ENCODE peak calls at places on chromosomes 5 and 9, in five cellular contexts. L, Q, E, M and N are unnamed samples.

GRCh38 chr5:163379298-163380155 is 57.9 kb upstream of the CCNG1 start:
- DNase-seq in L (no peak), Q (peak; percentile 80), E (no peak), M (no peak), N (peak; percentile 82)

GRCh38 chr9:88932766-88933165 is 58.5 kb upstream of the S1PR3 start:
- DNase-seq in L (no peak), Q (no peak), E (no peak), M (no peak), N (no peak)

GRCh38 chr9:27198175-27198574 is 89.2 kb downstream of the TEK start:
- DNase-seq in L (no peak), Q (peak; percentile 38), E (no peak), M (peak; percentile 23), N (no peak)

GRCh38 chr5:133883916-133884315 is 84.5 kb downstream of the C5orf15 start:
- DNase-seq in L (no peak), Q (no peak), E (no peak), M (no peak), N (no peak)

GRCh38 chr9:87829756-87830155 is 52.9 kb upstream of the SPATA31E1 start:
- DNase-seq in L (no peak), Q (no peak), E (no peak), M (no peak), N (no peak)

GRCh38 chr9:64773491-64773931 is 511.5 kb downstream of the FOXD4L5 start:
- DNase-seq in L (peak; percentile 36), Q (no peak), E (peak; percentile 6), M (no peak), N (peak; percentile 3)

GRCh38 chr5:60487885-60488425 is 212.0 kb downstream of the DEPDC1B start:
- DNase-seq in L (no peak), Q (no peak), E (no peak), M (no peak), N (peak; percentile 51)

GRCh38 chr5:112548246-112548982 is 129.3 kb upstream of the EPB41L4A start:
- DNase-seq in L (no peak), Q (peak; percentile 83), E (no peak), M (no peak), N (peak; percentile 93)

GRCh38 chr9:111599092-111599947 is at the start of gene PTGR1:
- DNase-seq in L (no peak), Q (peak; percentile 89), E (peak; percentile 71), M (peak; percentile 89), N (peak; percentile 92)

GRCh38 chr5:151234476-151235238 is 10.8 kb upstream of the CCDC69 start:
- DNase-seq in L (peak; percentile 85), Q (peak; percentile 41), E (no peak), M (no peak), N (peak; percentile 69)

GRCh38 chr9:112858005-112858404 is 32.7 kb downstream of the SLC46A2 start:
- DNase-seq in L (no peak), Q (no peak), E (no peak), M (no peak), N (no peak)

GRCh38 chr9:9997585-9997984 is 615.2 kb downstream of the PTPRD start:
- DNase-seq in L (no peak), Q (no peak), E (no peak), M (no peak), N (no peak)

GRCh38 chr9:134029248-134030226 is 4.3 kb downstream of the BRD3OS start:
- DNase-seq in L (no peak), Q (no peak), E (no peak), M (no peak), N (no peak)

GRCh38 chr9:72894342-72894741 is 58.5 kb downstream of the ALDH1A1 start:
- DNase-seq in L (no peak), Q (peak; percentile 4), E (peak; percentile 41), M (peak; percentile 82), N (no peak)

GRCh38 chr5:108101816-108102215 is 280.1 kb downstream of the FBXL17 start:
- DNase-seq in L (no peak), Q (no peak), E (no peak), M (peak; percentile 71), N (no peak)

GRCh38 chr9:1152171-1152570 is 102.0 kb downstream of the DMRT2 start:
- DNase-seq in L (no peak), Q (no peak), E (no peak), M (no peak), N (no peak)

GRCh38 chr5:74988273-74988983 is 63.9 kb downstream of the GCNT4 start:
- DNase-seq in L (no peak), Q (no peak), E (no peak), M (no peak), N (no peak)

GRCh38 chr9:89461302-89461701 is 36.6 kb downstream of the SEMA4D start:
- DNase-seq in L (no peak), Q (peak; percentile 83), E (no peak), M (no peak), N (peak; percentile 56)

GRCh38 chr5:113293613-113294340 is 141.0 kb downstream of the TSSK1B start:
- DNase-seq in L (peak; percentile 57), Q (peak; percentile 45), E (no peak), M (peak; percentile 54), N (peak; percentile 60)

GRCh38 chr9:17171309-17172094 is 36.7 kb downstream of the CNTLN start:
- DNase-seq in L (no peak), Q (no peak), E (no peak), M (no peak), N (no peak)

GRCh38 chr5:146130440-146131045 is 25.2 kb upstream of the PLAC8L1 start:
- DNase-seq in L (peak; percentile 68), Q (peak; percentile 53), E (peak; percentile 9), M (peak; percentile 33), N (peak; percentile 48)

GRCh38 chr9:38032266-38032830 is 36.7 kb downstream of the SHB start:
- DNase-seq in L (peak; percentile 40), Q (no peak), E (no peak), M (no peak), N (no peak)

GRCh38 chr5:149237662-149238061 is 34.0 kb upstream of the AFAP1L1 start:
- DNase-seq in L (no peak), Q (no peak), E (no peak), M (peak; percentile 23), N (no peak)

GRCh38 chr9:74773886-74774479 is 113.7 kb downstream of the TRPM6 start:
- DNase-seq in L (peak; percentile 88), Q (peak; percentile 73), E (peak; percentile 62), M (peak; percentile 84), N (peak; percentile 69)

GRCh38 chr9:124934290-124934689 is 6.6 kb downstream of the GOLGA1 start:
- DNase-seq in L (peak; percentile 50), Q (peak; percentile 73), E (no peak), M (no peak), N (peak; percentile 39)

GRCh38 chr5:149439899-149440655 is 61.0 kb upstream of the IL17B start:
- DNase-seq in L (no peak), Q (peak; percentile 47), E (no peak), M (peak; percentile 51), N (peak; percentile 67)

GRCh38 chr5:158877706-158878105 is 222.0 kb downstream of the EBF1 start:
- DNase-seq in L (no peak), Q (no peak), E (no peak), M (no peak), N (no peak)

GRCh38 chr5:158877124-158877581 is 222.6 kb downstream of the EBF1 start:
- DNase-seq in L (peak; percentile 65), Q (no peak), E (no peak), M (no peak), N (no peak)

GRCh38 chr5:158875272-158875679 is 224.4 kb downstream of the EBF1 start:
- DNase-seq in L (peak; percentile 84), Q (peak; percentile 4), E (no peak), M (no peak), N (peak; percentile 30)

GRCh38 chr5:158874814-158875213 is 224.9 kb downstream of the EBF1 start:
- DNase-seq in L (peak; percentile 65), Q (no peak), E (no peak), M (no peak), N (peak; percentile 1)

GRCh38 chr5:158876263-158876942 is 223.3 kb downstream of the EBF1 start:
- DNase-seq in L (peak; percentile 88), Q (no peak), E (no peak), M (no peak), N (no peak)
- H3K9ac ChIP-seq in L (peak overlapping the region; percentile 64), Q (no peak overlapping the region), E (no peak overlapping the region), M (no peak overlapping the region), N (peak overlapping the region; percentile 78)

GRCh38 chr5:56288880-56289601 is 55.9 kb upstream of the ANKRD55 start:
- DNase-seq in L (no peak), Q (no peak), E (no peak), M (no peak), N (no peak)

GRCh38 chr5:56290378-56291057 is 57.4 kb upstream of the ANKRD55 start:
- DNase-seq in L (no peak), Q (no peak), E (no peak), M (no peak), N (peak; percentile 54)

GRCh38 chr5:56289602-56289987 is 56.5 kb upstream of the ANKRD55 start:
- DNase-seq in L (no peak), Q (no peak), E (no peak), M (no peak), N (no peak)

GRCh38 chr5:56286015-56286992 is 53.2 kb upstream of the ANKRD55 start:
- DNase-seq in L (no peak), Q (peak; percentile 72), E (no peak), M (no peak), N (no peak)

GRCh38 chr5:56291058-56291404 is 57.9 kb upstream of the ANKRD55 start:
- DNase-seq in L (no peak), Q (no peak), E (no peak), M (no peak), N (no peak)
- H2AFZ ChIP-seq in L (no peak overlapping the region), Q (no peak overlapping the region), E (no peak overlapping the region), M (no peak overlapping the region), N (no peak overlapping the region)

DNA sequence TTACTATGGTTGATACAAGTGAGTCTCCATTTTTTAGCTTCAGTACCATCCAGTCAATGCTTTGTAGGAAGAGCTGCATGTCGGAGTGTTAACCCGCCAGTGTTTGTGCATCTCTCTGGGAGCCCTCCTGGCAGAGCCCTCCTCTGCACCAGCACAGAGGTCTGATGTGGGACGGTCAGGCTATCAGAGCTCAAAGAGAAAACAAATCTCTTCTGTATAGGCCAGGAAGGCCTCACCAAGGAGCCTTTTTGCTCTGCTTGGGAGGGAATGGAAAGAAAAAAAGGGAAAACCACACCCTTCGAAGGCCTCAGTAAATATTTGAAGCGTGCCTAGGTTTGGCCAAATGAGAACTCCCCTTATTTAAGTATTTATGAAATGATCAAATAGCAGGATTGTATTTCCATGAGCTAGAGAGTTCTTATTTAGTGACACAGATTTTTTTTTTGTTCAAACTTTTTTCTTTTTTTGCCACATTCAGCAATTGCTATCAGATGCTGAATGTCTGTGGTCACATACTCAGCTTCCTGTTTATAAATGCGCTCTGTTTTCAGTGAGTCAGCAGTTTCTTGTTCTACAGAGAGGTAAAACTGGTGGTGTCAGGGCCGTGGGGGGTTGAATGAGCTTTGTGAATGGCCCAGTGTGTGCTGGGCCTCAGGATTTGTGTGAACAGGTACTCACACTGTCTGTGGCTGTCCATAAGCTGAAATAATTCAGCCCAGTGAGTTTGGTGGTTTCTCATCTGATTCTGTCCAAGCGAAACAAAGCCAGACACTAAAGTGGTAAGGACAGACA is 226.6 kb downstream of the SNX18 start:
- DNase-seq in L (no peak), Q (peak; percentile 99), E (no peak), M (peak; percentile 48), N (peak; percentile 98)
- H3K27ac ChIP-seq in L (no peak overlapping the region), Q (peak overlapping the region; percentile 100), E (peak overlapping the region; percentile 63), M (peak overlapping the region; percentile 76), N (peak overlapping the region; percentile 87)

GRCh38 chr5:82334856-82335255 is 56.7 kb upstream of the RPS23 start:
- DNase-seq in L (no peak), Q (peak; percentile 95), E (no peak), M (no peak), N (peak; percentile 92)
- H3K9ac ChIP-seq in L (no peak overlapping the region), Q (no peak overlapping the region), E (no peak overlapping the region), M (no peak overlapping the region), N (peak overlapping the region; percentile 53)

GRCh38 chr9:96565684-96566360 is 53.8 kb downstream of the CDC14B start:
- DNase-seq in L (no peak), Q (peak; percentile 34), E (no peak), M (peak; percentile 7), N (no peak)
- H2AFZ ChIP-seq in L (no peak overlapping the region), Q (no peak overlapping the region), E (no peak overlapping the region), M (no peak overlapping the region), N (no peak overlapping the region)